ENCODE peak calls at places on chromosomes 11 and 22, in eight cellular contexts. Q is breast epithelium, H is stomach, L is HepG2, Z is GM23338, S is SK-N-SH, V is HCT116, R is prostate gland. E is an unnamed sample.

GRCh38 chr22:48704335-48704734 is 1123.3 kb downstream of the BRD1 start:
- DNase-seq in Q (no peak), H (no peak), L (no peak), Z (no peak), S (no peak), V (no peak), R (no peak), E (no peak)

GRCh38 chr11:2091112-2091746 is 48.0 kb downstream of the IGF2 start:
- DNase-seq in Q (no peak), H (peak; percentile 9), L (no peak), Z (no peak), S (no peak), V (no peak), R (no peak), E (peak; percentile 60)

GRCh38 chr22:39241632-39242388 is 3.0 kb downstream of the PDGFB start:
- DNase-seq in Q (no peak), H (no peak), L (no peak), Z (no peak), S (no peak), V (no peak), R (no peak), E (no peak)

GRCh38 chr11:46307785-46308341 is 30.4 kb downstream of the CREB3L1 start:
- DNase-seq in Q (no peak), H (no peak), L (no peak), Z (peak; percentile 61), S (no peak), V (no peak), R (no peak), E (no peak)

GRCh38 chr11:117199061-117199915 is at the start of gene TAGLN:
- DNase-seq in Q (peak; percentile 96), H (peak; percentile 47), L (peak; percentile 21), Z (peak; percentile 95), S (no peak), V (no peak), R (peak; percentile 49), E (peak; percentile 92)

GRCh38 chr11:32919338-32919737 is 26.7 kb downstream of the QSER1 start:
- DNase-seq in Q (no peak), H (no peak), L (no peak), Z (no peak), S (no peak), V (no peak), R (no peak), E (no peak)

GRCh38 chr11:91248199-91248807 is 976.3 kb upstream of the FAT3 start:
- DNase-seq in Q (no peak), H (peak; percentile 31), L (peak; percentile 28), Z (peak; percentile 74), S (no peak), V (peak; percentile 4), R (no peak), E (no peak)

GRCh38 chr11:105144887-105145286 is 5.3 kb upstream of the CARD18 start:
- DNase-seq in Q (no peak), H (no peak), L (peak; percentile 62), Z (no peak), S (no peak), V (peak; percentile 13), R (no peak), E (no peak)

GRCh38 chr11:71221201-71221600 is 31.2 kb downstream of the SHANK2 start:
- DNase-seq in Q (no peak), H (no peak), L (no peak), Z (no peak), S (no peak), V (no peak), R (no peak), E (no peak)

GRCh38 chr11:16883179-16883578 is 131.0 kb downstream of the PLEKHA7 start:
- DNase-seq in Q (peak; percentile 35), H (peak; percentile 34), L (no peak), Z (peak; percentile 51), S (no peak), V (peak; percentile 39), R (peak; percentile 61), E (no peak)

GRCh38 chr22:48370508-48371325 is 1457.0 kb downstream of the BRD1 start:
- DNase-seq in Q (no peak), H (no peak), L (no peak), Z (no peak), S (no peak), V (no peak), R (no peak), E (no peak)

GRCh38 chr11:69274531-69275016 is 19.4 kb upstream of the MYEOV start:
- DNase-seq in Q (peak; percentile 94), H (peak; percentile 81), L (no peak), Z (no peak), S (no peak), V (no peak), R (peak; percentile 96), E (peak; percentile 95)

GRCh38 chr11:117701781-117702180 is 95.2 kb downstream of the DSCAML1 start:
- DNase-seq in Q (no peak), H (no peak), L (no peak), Z (no peak), S (no peak), V (no peak), R (no peak), E (no peak)

GRCh38 chr11:43404836-43405479 is 46.2 kb downstream of the TTC17 start:
- DNase-seq in Q (no peak), H (no peak), L (no peak), Z (no peak), S (no peak), V (no peak), R (no peak), E (no peak)

GRCh38 chr11:92796744-92797143 is 172.7 kb upstream of the MTNR1B start:
- DNase-seq in Q (no peak), H (no peak), L (no peak), Z (no peak), S (no peak), V (no peak), R (no peak), E (no peak)

GRCh38 chr22:35868938-35869337 is 151.3 kb downstream of the APOL5 start:
- DNase-seq in Q (no peak), H (no peak), L (no peak), Z (peak; percentile 50), S (no peak), V (no peak), R (no peak), E (no peak)

GRCh38 chr11:39741066-39741465 is 1718.4 kb downstream of the LRRC4C start:
- DNase-seq in Q (no peak), H (no peak), L (no peak), Z (no peak), S (no peak), V (no peak), R (no peak), E (no peak)

GRCh38 chr11:72730706-72731105 is 21.5 kb downstream of the ARAP1 start:
- DNase-seq in Q (no peak), H (no peak), L (no peak), Z (no peak), S (no peak), V (no peak), R (no peak), E (no peak)
- H3K4me1 ChIP-seq in Q (no peaks in the 10 kb centered on the region), H (peaks cover 4% of the 10 kb centered on the region), L (peaks cover 5% of the 10 kb centered on the region), Z (peaks cover 9% of the 10 kb centered on the region), S (peaks cover 4% of the 10 kb centered on the region), V (peaks cover 6% of the 10 kb centered on the region), R (no peaks in the 10 kb centered on the region), E (peaks cover 14% of the 10 kb centered on the region)

GRCh38 chr11:75099635-75100034 is 3.0 kb upstream of the OR2AT4 start:
- DNase-seq in Q (no peak), H (no peak), L (no peak), Z (no peak), S (no peak), V (no peak), R (no peak), E (no peak)
- TF ChIP-seq CTCF in Q (no peak), H (no peak), L (no peak), Z (no peak), S (no peak), V (no peak), R (no peak), E (no peak)

GRCh38 chr11:563066-563811 is 2.5 kb downstream of the RASSF7 start:
- DNase-seq in Q (no peak), H (no peak), L (no peak), Z (no peak), S (no peak), V (no peak), R (no peak), E (peak; percentile 68)

GRCh38 chr11:561148-562003 is 606 bp downstream of the RASSF7 start:
- DNase-seq in Q (no peak), H (peak; percentile 89), L (peak; percentile 87), Z (peak; percentile 50), S (no peak), V (no peak), R (no peak), E (peak; percentile 91)

GRCh38 chr11:563812-564578 is 3.2 kb downstream of the RASSF7 start:
- DNase-seq in Q (peak; percentile 48), H (no peak), L (no peak), Z (no peak), S (no peak), V (no peak), R (peak; percentile 77), E (peak; percentile 64)

GRCh38 chr11:560305-561147 is at the start of the genes LMNTD2 and RASSF7:
- DNase-seq in Q (peak; percentile 92), H (peak; percentile 95), L (peak; percentile 75), Z (peak; percentile 95), S (peak; percentile 100), V (peak; percentile 76), R (peak; percentile 95), E (peak; percentile 98)

GRCh38 chr11:562046-562645 is 1.4 kb downstream of the RASSF7 start:
- DNase-seq in Q (no peak), H (no peak), L (no peak), Z (no peak), S (no peak), V (no peak), R (no peak), E (no peak)
- TF ChIP-seq POLR2AphosphoS5 in Q (no peak), H (no peak), L (no peak), Z (no peak), S (no peak), V (no peak), R (no peak), E (no peak)

GRCh38 chr11:44577231-44577834 is 11.9 kb downstream of the CD82 start:
- DNase-seq in Q (peak; percentile 92), H (peak; percentile 36), L (no peak), Z (no peak), S (peak; percentile 9), V (no peak), R (peak; percentile 71), E (no peak)

GRCh38 chr11:44574620-44575287 is 9.3 kb downstream of the CD82 start:
- DNase-seq in Q (peak; percentile 72), H (peak; percentile 53), L (no peak), Z (no peak), S (peak; percentile 3), V (no peak), R (peak; percentile 47), E (peak; percentile 73)

GRCh38 chr11:44575962-44576361 is 10.5 kb downstream of the CD82 start:
- DNase-seq in Q (no peak), H (no peak), L (no peak), Z (no peak), S (no peak), V (no peak), R (no peak), E (no peak)

GRCh38 chr11:44573333-44573732 is 7.9 kb downstream of the CD82 start:
- DNase-seq in Q (no peak), H (no peak), L (no peak), Z (no peak), S (no peak), V (no peak), R (no peak), E (no peak)

DNA sequence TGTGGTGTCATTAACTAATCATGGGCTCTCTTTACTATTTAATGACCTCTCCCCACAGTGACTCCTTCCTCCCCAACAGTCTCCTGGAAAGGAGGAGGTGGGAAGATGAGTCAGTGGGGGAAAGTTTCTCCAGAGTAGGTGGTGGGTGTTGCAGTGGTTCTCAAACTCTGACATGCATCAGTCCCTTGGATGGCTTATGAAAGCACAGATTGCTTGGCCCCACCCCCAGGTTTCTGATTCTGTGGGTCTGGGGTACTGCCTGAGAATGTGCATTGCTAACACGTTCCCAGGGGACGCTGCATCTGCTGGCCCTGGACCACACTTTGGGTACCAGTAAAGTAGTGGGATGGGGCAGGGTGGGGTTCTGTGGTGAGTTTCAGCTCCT is 9.8 kb downstream of the CD82 start:
- DNase-seq in Q (no peak), H (no peak), L (no peak), Z (no peak), S (peak; percentile 1), V (no peak), R (no peak), E (no peak)
- H3K4me1 ChIP-seq in Q (peaks cover 36% of the 10 kb centered on the region), H (peaks cover 90% of the 10 kb centered on the region), L (no peaks in the 10 kb centered on the region), Z (no peaks in the 10 kb centered on the region), S (peaks cover 41% of the 10 kb centered on the region), V (no peaks in the 10 kb centered on the region), R (peaks cover 13% of the 10 kb centered on the region), E (peaks cover 70% of the 10 kb centered on the region)